ENCODE peak calls at places on chromosomes 1 and 21, in four cellular contexts. One of them, this sample, is unnamed.
A peak's percentile ranks its signal among the peaks of the same experiment; 100 is the strongest.

GRCh38 chr1:63557365-63557987 is 34.2 kb downstream of the EFCAB7 start:
- DNase-seq in H1: peak; percentile 72
- DNase-seq in A549: peak; percentile 39
- DNase-seq in K562: peak; percentile 11
- DNase-seq in this sample: peak; percentile 24

GRCh38 chr1:228198977-228199590 is 8.8 kb upstream of the OBSCN start:
- DNase-seq in H1: no peak
- DNase-seq in K562: peak; percentile 68
- DNase-seq in A549: peak; percentile 50
- DNase-seq in this sample: no peak

GRCh38 chr1:48920741-48921330 is 144.1 kb upstream of the BEND5 start:
- DNase-seq in K562: no peak
- DNase-seq in H1: no peak
- DNase-seq in A549: no peak
- DNase-seq in this sample: no peak

GRCh38 chr1:68384872-68385390 is 64.8 kb downstream of the RPE65 start:
- DNase-seq in A549: no peak
- DNase-seq in K562: no peak
- DNase-seq in H1: no peak
- DNase-seq in this sample: no peak

GRCh38 chr1:42041031-42041430 is 112.2 kb upstream of the GUCA2B start:
- DNase-seq in H1: no peak
- DNase-seq in K562: no peak
- DNase-seq in A549: no peak
- DNase-seq in this sample: no peak

GRCh38 chr1:198929961-198930599 is 291.2 kb downstream of the PTPRC start:
- DNase-seq in K562: no peak
- DNase-seq in H1: no peak
- DNase-seq in A549: peak; percentile 30
- DNase-seq in this sample: no peak

GRCh38 chr1:58929667-58930325 is 145.9 kb upstream of the JUN start:
- DNase-seq in K562: peak; percentile 67
- DNase-seq in H1: no peak
- DNase-seq in A549: peak; percentile 86
- DNase-seq in this sample: no peak

GRCh38 chr1:206769331-206769731 is 1.2 kb upstream of the IL19 start:
- DNase-seq in A549: no peak
- DNase-seq in H1: no peak
- DNase-seq in K562: no peak
- DNase-seq in this sample: no peak

GRCh38 chr1:47935163-47935562 is 62.0 kb downstream of the TRABD2B start:
- DNase-seq in H1: no peak
- DNase-seq in A549: no peak
- DNase-seq in K562: no peak
- DNase-seq in this sample: no peak

GRCh38 chr21:46603228-46603627 is 1.7 kb downstream of the S100B start:
- DNase-seq in H1: no peak
- DNase-seq in K562: peak; percentile 58
- DNase-seq in A549: no peak
- DNase-seq in this sample: no peak

GRCh38 chr21:36156815-36157670 is at the start of gene DOP1B:
- DNase-seq in K562: no peak
- DNase-seq in H1: no peak
- DNase-seq in A549: no peak
- DNase-seq in this sample: no peak

GRCh38 chr1:222877854-222878253 is 63.0 kb downstream of the DISP1 start:
- DNase-seq in A549: no peak
- DNase-seq in H1: no peak
- DNase-seq in K562: no peak
- DNase-seq in this sample: peak; percentile 72

GRCh38 chr1:240803151-240803550 is 191.2 kb upstream of the GREM2 start:
- DNase-seq in H1: no peak
- DNase-seq in K562: no peak
- DNase-seq in A549: peak; percentile 44
- DNase-seq in this sample: no peak

GRCh38 chr1:26190373-26190987 is at the start of gene CATSPER4:
- DNase-seq in A549: peak; percentile 44
- DNase-seq in H1: peak; percentile 77
- DNase-seq in K562: peak; percentile 74
- DNase-seq in this sample: peak; percentile 54

GRCh38 chr21:15557925-15558324 is 171.9 kb upstream of the USP25 start:
- DNase-seq in A549: no peak
- DNase-seq in H1: no peak
- DNase-seq in K562: peak; percentile 25
- DNase-seq in this sample: peak; percentile 1

GRCh38 chr21:44291078-44291935 is 5.6 kb downstream of the AIRE start:
- DNase-seq in H1: no peak
- DNase-seq in A549: no peak
- DNase-seq in K562: no peak
- DNase-seq in this sample: no peak

GRCh38 chr1:201098992-201099391 is 13.2 kb downstream of the CACNA1S start:
- DNase-seq in A549: no peak
- DNase-seq in H1: no peak
- DNase-seq in K562: no peak
- DNase-seq in this sample: no peak

GRCh38 chr1:114105401-114105979 is 48.2 kb downstream of the SYT6 start:
- DNase-seq in K562: no peak
- DNase-seq in A549: no peak
- DNase-seq in H1: no peak
- DNase-seq in this sample: no peak

GRCh38 chr1:166122873-166123466 is 43.8 kb downstream of the FAM78B start:
- DNase-seq in H1: peak; percentile 53
- DNase-seq in K562: no peak
- DNase-seq in A549: no peak
- DNase-seq in this sample: no peak

GRCh38 chr1:17932164-17932563 is 175.4 kb upstream of the IGSF21 start:
- DNase-seq in H1: no peak
- DNase-seq in K562: no peak
- DNase-seq in A549: no peak
- DNase-seq in this sample: no peak

GRCh38 chr1:226181996-226182714 is 4.4 kb downstream of the ACBD3 start:
- DNase-seq in H1: no peak
- DNase-seq in A549: peak; percentile 69
- DNase-seq in K562: peak; percentile 46
- DNase-seq in this sample: peak; percentile 37

GRCh38 chr1:89780721-89781120 is 40.1 kb upstream of the LRRC8D start:
- DNase-seq in K562: no peak
- DNase-seq in H1: no peak
- DNase-seq in A549: peak; percentile 69
- DNase-seq in this sample: peak; percentile 31

GRCh38 chr1:67948155-67949075 is 102.0 kb downstream of the DIRAS3 start:
- DNase-seq in H1: no peak
- DNase-seq in K562: no peak
- DNase-seq in A549: peak; percentile 41
- DNase-seq in this sample: no peak

GRCh38 chr1:27116697-27117096 is 38.2 kb downstream of the SLC9A1 start:
- DNase-seq in A549: no peak
- DNase-seq in K562: no peak
- DNase-seq in H1: no peak
- DNase-seq in this sample: no peak

GRCh38 chr1:162661336-162661735 is 29.1 kb downstream of the DDR2 start:
- DNase-seq in K562: no peak
- DNase-seq in H1: no peak
- DNase-seq in A549: no peak
- DNase-seq in this sample: no peak

GRCh38 chr1:209542585-209542984 is 40.9 kb upstream of the CAMK1G start:
- DNase-seq in A549: no peak
- DNase-seq in K562: no peak
- DNase-seq in H1: no peak
- DNase-seq in this sample: no peak

GRCh38 chr1:203381151-203381751 is 30.3 kb upstream of the FMOD start:
- DNase-seq in K562: no peak
- DNase-seq in H1: no peak
- DNase-seq in A549: no peak
- DNase-seq in this sample: no peak

GRCh38 chr1:21436488-21437340 is 3.2 kb upstream of the NBPF3 start:
- DNase-seq in K562: no peak
- DNase-seq in H1: peak; percentile 80
- DNase-seq in A549: no peak
- DNase-seq in this sample: no peak

DNA sequence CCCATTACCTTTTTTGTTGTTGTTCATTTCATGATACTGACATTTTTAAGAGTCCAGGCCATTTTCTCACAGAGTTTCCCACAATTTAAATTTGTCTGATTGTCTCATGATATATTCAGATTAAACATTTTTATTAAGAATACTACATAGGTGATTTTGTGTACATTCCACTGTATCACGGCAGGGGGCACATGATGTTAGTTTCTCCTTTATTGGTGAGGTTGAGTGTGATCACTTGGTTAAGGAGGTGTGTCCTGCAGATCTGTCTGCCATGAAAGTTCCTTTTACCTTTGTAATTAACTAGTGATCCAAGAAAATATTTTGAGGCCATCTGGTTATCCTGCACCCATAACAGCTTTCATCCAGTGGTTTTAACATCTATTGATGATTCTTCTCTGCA is 11.8 kb downstream of the RTCA start:
- DNase-seq in H1: no peak
- DNase-seq in A549: peak; percentile 10
- DNase-seq in K562: no peak
- DNase-seq in this sample: no peak
- TF ChIP-seq PHF8 in H1: no peak
- TF ChIP-seq PHF8 in A549: no peak
- TF ChIP-seq PHF8 in K562: no peak
- TF ChIP-seq PHF8 in this sample: no peak

GRCh38 chr1:40469327-40469726 is 7.8 kb upstream of the ZFP69 start:
- DNase-seq in H1: no peak
- DNase-seq in A549: no peak
- DNase-seq in K562: no peak
- DNase-seq in this sample: no peak
- H3K9me3 ChIP-seq in H1: peaks cover 54% of the 10 kb centered on the region
- H3K9me3 ChIP-seq in A549: peaks cover 69% of the 10 kb centered on the region
- H3K9me3 ChIP-seq in K562: peaks cover 19% of the 10 kb centered on the region
- H3K9me3 ChIP-seq in this sample: peaks cover 82% of the 10 kb centered on the region

DNA sequence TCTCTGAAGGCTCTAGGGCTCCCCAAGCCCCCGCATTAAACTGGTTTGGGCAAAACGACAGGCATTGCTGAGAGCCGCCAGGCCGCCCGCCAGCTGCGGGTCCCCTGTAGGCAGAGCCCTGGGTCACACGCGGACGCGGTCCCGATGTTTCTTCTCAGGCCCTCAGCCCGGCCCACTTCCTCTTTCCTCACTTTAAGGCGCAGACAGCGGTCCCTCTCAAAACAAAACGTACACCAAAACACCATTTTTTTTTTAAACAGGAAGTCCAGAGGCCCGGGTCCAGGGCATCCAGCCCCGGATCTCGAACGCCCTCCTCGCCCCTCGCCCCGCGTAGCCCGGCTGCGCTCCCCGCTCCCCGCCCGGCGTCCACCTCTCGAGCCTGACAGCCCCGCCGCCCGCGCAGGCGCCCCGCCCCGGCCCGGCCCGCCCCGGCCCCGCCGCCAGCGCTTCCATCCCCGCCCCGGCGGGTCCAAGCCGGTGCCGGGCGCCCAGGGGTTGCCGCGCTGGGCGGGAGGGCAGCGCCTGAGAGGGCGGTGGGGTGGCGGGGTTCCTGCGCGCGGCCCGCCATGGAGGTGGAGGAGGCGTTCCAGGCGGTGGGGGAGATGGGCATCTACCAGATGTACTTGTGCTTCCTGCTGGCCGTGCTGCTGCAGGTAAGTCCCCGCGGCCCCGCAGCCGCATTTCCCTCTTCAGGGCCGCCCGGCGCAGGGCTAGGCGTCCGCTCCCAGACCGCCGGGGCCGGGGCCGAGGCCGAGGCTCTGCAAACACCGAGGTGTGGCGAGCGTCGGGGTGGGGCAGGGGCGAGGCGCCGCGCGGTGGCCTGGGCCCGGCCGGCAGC is at the start of gene SLC22A15:
- DNase-seq in A549: peak; percentile 44
- DNase-seq in H1: peak; percentile 77
- DNase-seq in K562: peak; percentile 51
- DNase-seq in this sample: no peak
- TF ChIP-seq PHF8 in A549: no peak
- TF ChIP-seq PHF8 in H1: peak; percentile 49
- TF ChIP-seq PHF8 in K562: peak; percentile 24
- TF ChIP-seq PHF8 in this sample: peak; percentile 27

DNA sequence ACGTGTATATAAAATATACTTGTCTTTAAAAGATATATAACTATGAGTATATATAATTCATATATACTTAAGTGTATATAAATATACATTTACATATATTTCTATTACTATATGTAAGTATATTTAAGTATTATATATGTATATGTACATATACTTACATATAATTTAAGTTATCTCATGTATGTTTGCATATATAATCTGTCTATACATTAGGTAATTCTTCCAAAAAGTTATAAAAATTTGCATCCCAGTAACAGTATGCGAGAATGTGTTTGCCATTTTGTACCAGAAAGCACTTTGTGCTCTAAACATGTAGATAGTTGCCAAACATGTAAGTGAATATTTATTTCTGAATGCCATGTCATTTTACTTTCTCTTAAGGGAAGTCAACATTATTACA is at the start of gene OR2AK2:
- DNase-seq in H1: no peak
- DNase-seq in K562: no peak
- DNase-seq in A549: no peak
- DNase-seq in this sample: no peak
- H3K9me3 ChIP-seq in H1: peaks cover 43% of the 10 kb centered on the region
- H3K9me3 ChIP-seq in K562: peaks cover 7% of the 10 kb centered on the region
- H3K9me3 ChIP-seq in A549: peaks cover 3% of the 10 kb centered on the region
- H3K9me3 ChIP-seq in this sample: peaks cover 61% of the 10 kb centered on the region

This sample was measured in HepG2.